ENCODE peak calls at places on chromosomes 1 and 21, in five cellular contexts. O is endothelial cell of umbilical vein, U is sigmoid colon, K is AG04450, L is lower leg skin. E is an unnamed sample.

GRCh38 chr1:107251083-107251482 is 110.2 kb downstream of the NTNG1 start:
- DNase-seq in O (no peak), K (no peak), U (no peak), L (no peak), E (no peak)

GRCh38 chr1:224333939-224334701 is 4.1 kb upstream of the NVL start:
- DNase-seq in L (no peak), K (no peak), O (peak; percentile 13), U (no peak), E (no peak)

GRCh38 chr1:162548170-162548569 is 13.4 kb upstream of the UAP1 start:
- DNase-seq in U (peak; percentile 91), O (no peak), L (peak; percentile 90), K (no peak), E (no peak)

GRCh38 chr1:179814513-179814838 is 63.1 kb downstream of the TOR1AIP2 start:
- DNase-seq in U (no peak), K (peak; percentile 29), L (no peak), O (no peak), E (no peak)

GRCh38 chr1:160954158-160955104 is at the start of gene ITLN2:
- DNase-seq in O (no peak), U (no peak), K (no peak), L (no peak), E (no peak)

GRCh38 chr1:156894001-156894400 is 483 bp downstream of the PEAR1 start:
- DNase-seq in O (peak; percentile 37), K (no peak), L (no peak), U (no peak), E (no peak)

GRCh38 chr21:41971891-41972290 is 18.1 kb upstream of the C2CD2 start:
- DNase-seq in U (no peak), O (no peak), L (peak; percentile 8), K (no peak), E (no peak)

GRCh38 chr1:89870998-89871397 is 50.2 kb downstream of the LRRC8D start:
- DNase-seq in O (no peak), U (no peak), L (no peak), K (no peak), E (no peak)

GRCh38 chr1:248681651-248682050 is 20.9 kb downstream of the OR14I1 start:
- DNase-seq in U (no peak), L (no peak), O (no peak), K (no peak), E (no peak)

GRCh38 chr1:189206617-189207016 is 1271.0 kb downstream of the BRINP3 start:
- DNase-seq in K (no peak), L (no peak), O (no peak), U (no peak), E (no peak)

GRCh38 chr1:23444104-23444533 is 19.6 kb upstream of the TCEA3 start:
- DNase-seq in K (peak; percentile 30), O (no peak), U (peak; percentile 95), L (peak; percentile 94), E (no peak)

GRCh38 chr1:203033917-203034316 is 7.6 kb downstream of the PPFIA4 start:
- DNase-seq in O (no peak), L (no peak), K (no peak), U (no peak), E (no peak)

GRCh38 chr1:173937062-173937461 is 19.9 kb upstream of the SERPINC1 start:
- DNase-seq in U (no peak), K (no peak), O (no peak), L (no peak), E (no peak)

GRCh38 chr1:23745515-23745914 is 2.2 kb downstream of the ELOA start:
- DNase-seq in O (peak; percentile 18), U (no peak), L (no peak), K (no peak), E (no peak)

GRCh38 chr1:173868266-173869107 is at the start of gene ZBTB37:
- DNase-seq in O (peak; percentile 88), L (peak; percentile 89), U (peak; percentile 91), K (no peak), E (no peak)

GRCh38 chr1:110773813-110774212 is 99.1 kb upstream of the KCNA3 start:
- DNase-seq in O (no peak), L (no peak), U (no peak), K (no peak), E (no peak)

GRCh38 chr1:147338571-147338970 is 96.1 kb downstream of the CHD1L start:
- DNase-seq in L (no peak), O (no peak), U (no peak), K (no peak), E (no peak)

GRCh38 chr1:45010855-45011811 is at the start of gene HECTD3:
- DNase-seq in K (peak; percentile 10), O (peak; percentile 81), L (peak; percentile 78), U (peak; percentile 88), E (peak; percentile 25)

GRCh38 chr1:30191154-30191702 is 532.2 kb downstream of the MATN1 start:
- DNase-seq in K (no peak), U (no peak), O (no peak), L (peak; percentile 53), E (no peak)

GRCh38 chr21:39533545-39534226 is 79.1 kb upstream of the B3GALT5 start:
- DNase-seq in O (no peak), L (no peak), K (no peak), U (no peak), E (no peak)

DNA sequence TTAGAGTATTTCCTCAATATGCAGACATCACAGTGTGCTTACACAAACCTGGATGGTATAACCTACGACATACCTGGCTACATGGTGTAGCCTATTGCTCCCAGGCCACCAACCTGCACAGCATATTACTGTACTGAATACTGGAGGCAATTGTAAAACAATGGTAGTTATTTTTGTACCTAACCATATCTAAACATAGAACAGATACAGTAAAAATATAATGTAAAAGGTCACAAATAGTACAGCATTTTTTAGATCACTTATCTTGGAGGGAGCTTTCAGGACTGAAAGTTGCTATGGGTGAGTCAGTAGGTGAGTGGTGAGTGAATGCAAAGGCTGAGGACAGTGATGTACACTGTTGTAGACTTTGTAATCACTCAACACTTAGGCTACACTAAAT is 492.3 kb downstream of the MRPL39 start:
- DNase-seq in O (no peak), U (no peak), K (no peak), L (no peak), E (no peak)
- H3K4me3 ChIP-seq in O (no peak overlapping the region), U (no peak overlapping the region), K (no peak overlapping the region), L (no peak overlapping the region), E (no peak overlapping the region)

DNA sequence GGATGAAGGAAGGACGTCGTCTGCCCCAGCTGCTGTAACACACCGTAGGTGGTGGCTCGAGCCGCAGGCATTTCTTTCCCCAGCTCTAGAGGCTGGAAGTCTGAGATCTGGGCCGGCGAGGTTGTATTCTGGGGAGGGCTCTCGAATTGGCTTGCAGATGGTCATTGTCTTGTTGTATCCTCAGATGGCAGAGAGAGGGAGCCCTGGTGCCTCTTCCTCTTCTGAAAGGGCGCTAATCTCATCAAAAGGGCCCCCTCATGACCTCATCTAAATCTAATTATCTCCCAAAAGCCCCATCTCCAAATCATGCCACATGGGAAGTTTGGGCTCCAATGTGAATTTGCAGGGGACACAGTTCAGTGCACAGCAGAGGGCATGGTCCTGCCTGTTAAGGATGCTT is 109.0 kb downstream of the SIK1 start:
- DNase-seq in O (no peak), K (no peak), L (no peak), U (no peak), E (no peak)
- TF ChIP-seq CTCF in O (no peak), K (no peak), L (no peak), U (no peak), E (no peak)

GRCh38 chr1:13585996-13586395 is 2.4 kb downstream of the PDPN start:
- DNase-seq in O (no peak), K (no peak), U (no peak), L (no peak), E (no peak)

GRCh38 chr1:13583964-13584791 is 546 bp downstream of the PDPN start:
- DNase-seq in L (peak; percentile 59), O (no peak), U (peak; percentile 82), K (no peak), E (no peak)

GRCh38 chr1:13585599-13585965 is 1.9 kb downstream of the PDPN start:
- DNase-seq in U (no peak), O (no peak), K (no peak), L (no peak), E (no peak)

GRCh38 chr1:13583592-13583963 is at the start of gene PDPN:
- DNase-seq in L (no peak), K (no peak), U (peak; percentile 79), O (no peak), E (no peak)

DNA sequence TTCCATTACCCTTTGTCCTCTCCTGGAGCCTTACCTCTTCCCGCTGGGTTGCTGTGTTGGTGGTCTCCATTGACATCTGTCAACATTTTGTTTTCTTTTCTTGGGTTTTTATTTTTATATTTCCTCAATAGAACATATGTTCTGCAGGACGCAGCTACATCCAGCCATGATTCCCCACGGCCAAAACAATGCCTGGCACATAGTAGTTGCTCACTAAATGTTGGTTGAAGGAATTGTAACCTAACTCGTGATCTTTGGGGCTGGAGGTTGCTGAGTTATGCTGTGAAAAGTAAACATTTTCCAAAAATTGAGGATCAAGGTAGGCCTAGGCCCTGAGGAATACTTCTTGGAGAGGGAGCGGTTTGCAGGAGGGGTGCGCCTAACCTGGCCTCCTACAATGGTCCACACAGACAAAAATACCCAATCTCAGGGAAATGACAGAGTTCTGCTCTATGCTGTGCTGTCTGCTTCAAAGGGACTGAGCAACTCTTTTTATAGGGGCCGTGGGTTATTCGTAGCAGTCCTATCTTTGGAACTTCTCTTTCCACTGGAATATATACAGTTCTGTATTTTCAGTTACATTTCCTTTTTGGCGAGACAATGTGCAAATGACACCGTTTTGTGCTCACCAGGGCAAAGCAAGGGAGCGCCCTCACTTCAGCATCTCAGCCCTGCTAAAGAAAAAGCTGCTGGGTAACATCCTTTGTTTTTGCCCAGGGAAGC is 1.4 kb downstream of the PDPN start:
- DNase-seq in L (no peak), U (no peak), K (no peak), O (no peak), E (no peak)
- H3K4me3 ChIP-seq in L (no peak overlapping the region), U (peak overlapping the region; percentile 59), K (no peak overlapping the region), O (no peak overlapping the region), E (no peak overlapping the region)

GRCh38 chr1:27614625-27615344 is 10.8 kb upstream of the AHDC1 start:
- DNase-seq in K (no peak), U (no peak), O (no peak), L (no peak), E (no peak)

GRCh38 chr1:27617420-27617819 is 13.5 kb upstream of the AHDC1 start:
- DNase-seq in U (no peak), O (no peak), L (no peak), K (no peak), E (no peak)

GRCh38 chr1:27618341-27619067 is 14.6 kb upstream of the AHDC1 start:
- DNase-seq in O (no peak), K (no peak), L (no peak), U (no peak), E (no peak)

GRCh38 chr1:27615346-27616004 is 11.5 kb upstream of the AHDC1 start:
- DNase-seq in L (no peak), U (no peak), O (no peak), K (no peak), E (no peak)

GRCh38 chr1:27616441-27616840 is 12.5 kb upstream of the AHDC1 start:
- DNase-seq in K (no peak), O (no peak), L (no peak), U (no peak), E (no peak)
- TF ChIP-seq CTCF in K (peak; percentile 27), O (no peak), L (no peak), U (no peak), E (peak; percentile 26)